ENCODE peak calls at places on chromosomes 2 and 18, in eight cellular contexts. Y is spleen, Q is ovary, X is endodermal cell, V is gastrocnemius medialis, F is heart left ventricle, G is SK-N-SH, N is tibial artery. L is an unnamed sample.

GRCh38 chr2:98903064-98903355 is 33.0 kb downstream of the CRACDL start:
- DNase-seq in Y (no peak), Q (no peak), X (peak; percentile 41), V (no peak), F (no peak), G (no peak), N (no peak), L (no peak)

GRCh38 chr18:9104244-9104901 is 1.9 kb downstream of the NDUFV2 start:
- DNase-seq in Y (no peak), Q (no peak), X (no peak), V (no peak), F (no peak), G (no peak), N (no peak), L (no peak)

GRCh38 chr2:227761734-227762476 is 16.2 kb downstream of the SCYGR8 start:
- DNase-seq in Y (no peak), Q (no peak), X (no peak), V (no peak), F (no peak), G (no peak), N (peak; percentile 3), L (no peak)

GRCh38 chr2:96449637-96450036 is 55.5 kb downstream of the NEURL3 start:
- DNase-seq in Y (no peak), Q (no peak), X (peak; percentile 26), V (no peak), F (no peak), G (no peak), N (no peak), L (no peak)

GRCh38 chr18:1036926-1037325 is 132.3 kb downstream of the ADCYAP1 start:
- DNase-seq in Y (no peak), Q (no peak), X (no peak), V (no peak), F (no peak), G (no peak), N (no peak), L (no peak)

GRCh38 chr2:36013064-36013463 is 342.5 kb upstream of the CRIM1 start:
- DNase-seq in Y (no peak), Q (no peak), X (no peak), V (no peak), F (no peak), G (no peak), N (no peak), L (no peak)

GRCh38 chr2:59383473-59383872 is 1142.3 kb upstream of the FANCL start:
- DNase-seq in Y (no peak), Q (no peak), X (no peak), V (no peak), F (no peak), G (no peak), N (no peak), L (no peak)

GRCh38 chr18:10015941-10016819 is 102.4 kb downstream of the VAPA start:
- DNase-seq in Y (no peak), Q (peak; percentile 50), X (peak; percentile 64), V (peak; percentile 23), F (peak; percentile 34), G (peak; percentile 34), N (no peak), L (no peak)

GRCh38 chr2:71069376-71069775 is 928 bp downstream of the NAGK start:
- DNase-seq in Y (peak; percentile 47), Q (no peak), X (no peak), V (no peak), F (no peak), G (no peak), N (no peak), L (no peak)

GRCh38 chr2:30666307-30666874 is 140.9 kb downstream of the CAPN13 start:
- DNase-seq in Y (no peak), Q (no peak), X (peak; percentile 33), V (no peak), F (no peak), G (no peak), N (peak; percentile 66), L (peak; percentile 58)

GRCh38 chr2:18267501-18267900 is 293.0 kb downstream of the RDH14 start:
- DNase-seq in Y (no peak), Q (no peak), X (no peak), V (no peak), F (no peak), G (no peak), N (no peak), L (no peak)

GRCh38 chr2:207565736-207566135 is 36.0 kb downstream of the CREB1 start:
- DNase-seq in Y (no peak), Q (no peak), X (no peak), V (no peak), F (no peak), G (no peak), N (no peak), L (no peak)

DNA sequence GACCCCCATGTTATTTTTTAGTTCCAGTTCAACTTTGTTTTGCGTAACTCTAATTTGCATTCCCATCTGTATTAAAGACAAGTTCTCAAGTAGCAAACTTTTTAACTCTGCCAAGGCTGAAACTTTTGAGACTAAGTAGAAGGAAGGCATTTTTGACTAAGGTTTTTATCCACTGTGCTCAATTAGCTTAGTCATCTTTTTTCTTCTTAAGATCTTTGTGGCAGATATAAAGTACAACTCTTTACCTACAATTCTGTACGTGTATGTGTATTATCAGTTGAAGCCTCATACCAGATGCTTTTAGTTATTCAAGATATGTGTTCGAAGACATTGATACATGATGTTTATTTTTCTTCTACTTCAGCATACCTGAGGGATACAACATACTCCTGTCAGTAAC is 41.6 kb downstream of the CREB1 start:
- DNase-seq in Y (no peak), Q (no peak), X (no peak), V (no peak), F (no peak), G (no peak), N (no peak), L (no peak)
- H3K36me3 ChIP-seq in Y (peaks cover 100% of the 10 kb centered on the region), Q (no peaks in the 10 kb centered on the region), X (peaks cover 91% of the 10 kb centered on the region), V (no peaks in the 10 kb centered on the region), F (peaks cover 92% of the 10 kb centered on the region), G (peaks cover 80% of the 10 kb centered on the region), N (peaks cover 44% of the 10 kb centered on the region), L (peaks cover 38% of the 10 kb centered on the region)

DNA sequence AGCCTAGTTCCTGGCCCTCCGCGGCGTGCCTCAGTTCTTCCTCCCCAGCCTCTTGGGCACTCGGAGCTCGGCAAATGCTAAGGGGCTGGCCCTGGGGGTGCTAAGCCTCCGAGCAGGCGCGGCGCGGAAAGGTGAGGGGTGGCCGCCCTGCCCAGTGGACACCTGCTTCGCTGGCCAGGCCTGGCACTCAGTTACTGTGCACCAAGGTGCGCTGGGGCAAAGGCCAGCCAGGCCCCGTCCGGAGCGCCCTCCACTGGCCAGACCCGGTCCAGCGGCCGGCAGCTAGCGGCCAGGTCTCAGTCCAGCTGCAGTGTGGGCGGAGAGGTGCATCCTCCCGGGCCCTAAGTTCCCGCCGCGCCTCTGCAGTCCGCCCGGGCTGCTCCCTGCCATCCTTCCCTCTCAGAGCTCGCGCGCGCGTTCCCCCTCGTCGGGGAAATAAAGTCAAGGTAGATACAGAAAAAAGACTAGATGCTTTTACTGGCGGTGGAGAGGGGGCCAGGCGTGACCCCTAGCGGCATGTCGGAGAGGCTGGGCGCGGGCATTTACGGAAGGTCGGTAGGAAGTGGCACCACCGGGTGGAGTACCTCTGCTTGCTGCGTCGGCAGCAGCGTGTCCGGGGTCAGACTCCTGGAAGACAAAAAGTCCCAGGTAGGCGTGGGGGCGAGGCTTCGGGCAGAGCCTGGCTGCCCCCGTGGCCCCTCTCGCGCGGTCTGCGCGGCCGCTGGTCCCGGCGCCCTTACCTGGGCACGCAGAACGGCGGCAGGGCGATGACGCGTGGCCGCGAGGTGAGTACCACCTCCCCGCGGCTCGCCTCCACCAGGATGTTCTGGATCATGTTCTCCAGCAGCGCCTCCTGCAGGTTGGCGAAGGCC is 9.4 kb upstream of the CRYBA2 start:
- DNase-seq in Y (no peak), Q (no peak), X (peak; percentile 97), V (no peak), F (no peak), G (peak; percentile 89), N (no peak), L (no peak)
- TF ChIP-seq CTCF in Y (no peak), Q (no peak), X (peak; percentile 80), V (peak; percentile 59), F (peak; percentile 38), G (peak; percentile 35), N (no peak), L (no peak)

DNA sequence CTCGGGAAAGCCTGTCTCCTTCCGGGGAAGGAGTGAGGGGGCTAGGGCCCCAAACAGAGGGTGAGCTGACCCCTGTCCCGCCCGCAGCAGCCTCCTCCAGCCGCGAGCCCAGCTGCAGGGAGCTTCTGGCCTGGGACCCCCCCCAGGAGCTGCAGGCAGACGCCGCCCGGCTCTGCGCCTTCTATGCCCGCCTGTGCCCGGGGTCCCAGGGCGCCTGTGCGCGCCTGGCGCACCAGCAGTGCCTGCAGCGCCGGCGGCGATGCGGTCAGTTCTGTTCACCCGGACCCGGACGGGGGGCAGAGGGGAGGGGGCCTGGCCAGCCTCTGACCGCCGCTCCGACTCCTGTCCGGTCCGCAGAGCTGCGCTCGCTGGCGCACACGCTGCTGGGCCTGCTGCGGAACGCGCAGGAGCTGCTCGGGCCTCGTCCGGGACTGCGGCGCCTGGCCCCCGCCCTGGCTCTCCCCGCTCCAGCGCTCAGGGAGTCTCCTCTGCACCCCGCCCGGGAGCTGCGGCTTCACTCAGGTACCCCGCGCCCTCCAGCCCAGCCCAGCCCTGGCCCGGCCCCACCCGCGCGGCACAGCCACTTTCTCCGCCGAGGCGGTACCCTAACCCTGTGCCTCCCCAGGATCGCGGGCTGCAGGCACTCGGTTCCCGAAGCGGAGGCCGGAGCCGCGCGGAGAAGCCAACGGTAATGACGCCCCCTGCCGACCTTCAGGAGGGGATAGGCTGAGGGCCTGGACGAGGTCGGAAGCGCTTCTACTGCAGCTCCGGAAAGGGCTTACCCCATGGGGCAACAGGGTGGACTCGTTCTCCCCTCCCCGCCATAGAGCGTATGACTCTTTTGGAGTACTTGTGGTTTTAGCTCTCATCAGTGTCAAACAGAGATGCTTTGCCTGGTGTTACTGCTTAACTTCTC is 2.0 kb upstream of the CHRND start:
- DNase-seq in Y (no peak), Q (peak; percentile 64), X (peak; percentile 94), V (peak; percentile 63), F (no peak), G (peak; percentile 87), N (no peak), L (no peak)
- H3K4me1 ChIP-seq in Y (peaks cover 36% of the 10 kb centered on the region), Q (no peaks in the 10 kb centered on the region), X (no peaks in the 10 kb centered on the region), V (peaks cover 44% of the 10 kb centered on the region), F (peaks cover 44% of the 10 kb centered on the region), G (peaks cover 23% of the 10 kb centered on the region), N (peaks cover 29% of the 10 kb centered on the region), L (no peaks in the 10 kb centered on the region)

DNA sequence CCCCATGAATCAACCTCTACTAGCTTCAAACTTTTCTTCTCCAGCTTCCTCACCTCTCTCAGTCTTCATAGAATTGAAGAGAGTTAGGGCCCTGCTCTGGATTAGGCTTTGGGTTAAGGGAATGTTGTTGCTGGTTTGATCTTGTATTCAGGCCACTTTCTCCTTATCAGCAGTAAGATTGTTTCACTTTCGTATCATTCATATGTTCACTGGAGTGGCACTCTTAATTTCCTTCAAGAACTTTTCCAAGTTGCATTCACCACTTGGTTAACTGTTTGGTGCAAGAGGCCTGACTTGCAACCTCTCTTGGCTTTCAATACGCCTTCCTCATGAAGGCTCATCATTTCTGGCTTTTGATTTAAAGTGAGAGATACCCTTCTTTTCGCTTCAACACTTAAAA is 22.8 kb downstream of the OXER1 start:
- DNase-seq in Y (no peak), Q (no peak), X (no peak), V (no peak), F (no peak), G (no peak), N (no peak), L (no peak)
- H3K36me3 ChIP-seq in Y (peaks cover 33% of the 10 kb centered on the region), Q (no peaks in the 10 kb centered on the region), X (peaks cover 46% of the 10 kb centered on the region), V (no peaks in the 10 kb centered on the region), F (peaks cover 10% of the 10 kb centered on the region), G (peaks cover 4% of the 10 kb centered on the region), N (peaks cover 7% of the 10 kb centered on the region), L (peaks cover 2% of the 10 kb centered on the region)

GRCh38 chr2:112121682-112122254 is 16.4 kb upstream of the FBLN7 start:
- DNase-seq in Y (no peak), Q (no peak), X (peak; percentile 57), V (no peak), F (no peak), G (peak; percentile 29), N (no peak), L (no peak)

GRCh38 chr2:112118148-112118547 is 20.0 kb upstream of the FBLN7 start:
- DNase-seq in Y (no peak), Q (no peak), X (no peak), V (no peak), F (no peak), G (no peak), N (no peak), L (no peak)
- TF ChIP-seq CTCF in Y (no peak), Q (no peak), X (peak; percentile 64), V (no peak), F (no peak), G (peak; percentile 14), N (no peak), L (no peak)